ENCODE peak calls at places on chromosome 12, in seven cellular contexts. R, L, T, G, O, E and C are unnamed samples.

GRCh38 chr12:42770261-42770660 is 180.7 kb upstream of the PRICKLE1 start:
- DNase-seq in R (no peak), L (no peak), T (no peak), G (no peak), O (no peak), E (no peak), C (no peak)

GRCh38 chr12:74900232-74900631 is 309.4 kb downstream of the KCNC2 start:
- DNase-seq in R (no peak), L (no peak), T (no peak), G (no peak), O (no peak), E (no peak), C (no peak)

GRCh38 chr12:49021292-49021915 is 2.8 kb upstream of the PRKAG1 start:
- DNase-seq in R (no peak), L (no peak), T (no peak), G (no peak), O (no peak), E (no peak), C (no peak)

GRCh38 chr12:14111230-14111865 is 129.9 kb upstream of the GRIN2B start:
- DNase-seq in R (peak; percentile 0), L (no peak), T (no peak), G (no peak), O (peak; percentile 28), E (no peak), C (no peak)

GRCh38 chr12:131834798-131835615 is 6.8 kb downstream of the MMP17 start:
- DNase-seq in R (no peak), L (no peak), T (no peak), G (no peak), O (no peak), E (no peak), C (no peak)

GRCh38 chr12:118061876-118062791 is 1.2 kb upstream of the WSB2 start:
- DNase-seq in R (peak; percentile 16), L (peak; percentile 75), T (peak; percentile 61), G (peak; percentile 50), O (peak; percentile 52), E (peak; percentile 54), C (peak; percentile 59)

GRCh38 chr12:33876618-33877017 is 145.7 kb upstream of the ALG10 start:
- DNase-seq in R (no peak), L (no peak), T (no peak), G (no peak), O (no peak), E (no peak), C (no peak)

GRCh38 chr12:117140397-117141096 is 41.3 kb upstream of the TESC start:
- DNase-seq in R (no peak), L (no peak), T (no peak), G (no peak), O (peak; percentile 46), E (no peak), C (no peak)

GRCh38 chr12:57893460-57894353 is 47.2 kb upstream of the CTDSP2 start:
- DNase-seq in R (peak; percentile 60), L (peak; percentile 94), T (peak; percentile 89), G (peak; percentile 95), O (peak; percentile 72), E (peak; percentile 97), C (peak; percentile 88)

GRCh38 chr12:31585895-31586294 is 5.0 kb downstream of the DENND5B start:
- DNase-seq in R (no peak), L (no peak), T (no peak), G (no peak), O (no peak), E (no peak), C (no peak)

GRCh38 chr12:92134638-92135274 is 10.9 kb downstream of the BTG1 start:
- DNase-seq in R (no peak), L (peak; percentile 85), T (peak; percentile 75), G (peak; percentile 84), O (peak; percentile 61), E (peak; percentile 45), C (peak; percentile 70)

GRCh38 chr12:111607239-111607638 is 8.1 kb upstream of the ATXN2 start:
- DNase-seq in R (no peak), L (no peak), T (no peak), G (no peak), O (no peak), E (no peak), C (no peak)

GRCh38 chr12:38154096-38155019 is 162.2 kb upstream of the ALG10B start:
- DNase-seq in R (no peak), L (no peak), T (no peak), G (no peak), O (no peak), E (no peak), C (no peak)

GRCh38 chr12:106945261-106945851 is 10.4 kb upstream of the TMEM263 start:
- DNase-seq in R (no peak), L (no peak), T (no peak), G (no peak), O (no peak), E (no peak), C (no peak)

GRCh38 chr12:104387190-104387589 is 69.6 kb upstream of the CHST11 start:
- DNase-seq in R (no peak), L (no peak), T (no peak), G (peak; percentile 20), O (peak; percentile 32), E (peak; percentile 60), C (peak; percentile 53)

GRCh38 chr12:111454716-111455447 is 49.2 kb downstream of the SH2B3 start:
- DNase-seq in R (no peak), L (no peak), T (no peak), G (no peak), O (no peak), E (no peak), C (no peak)

GRCh38 chr12:131445184-131445974 is 265.5 kb upstream of the SFSWAP start:
- DNase-seq in R (no peak), L (no peak), T (no peak), G (no peak), O (no peak), E (no peak), C (no peak)

GRCh38 chr12:100940503-100940902 is 145.9 kb downstream of the ANO4 start:
- DNase-seq in R (no peak), L (no peak), T (no peak), G (no peak), O (no peak), E (no peak), C (no peak)

GRCh38 chr12:98227162-98227561 is 288.2 kb upstream of the TMPO start:
- DNase-seq in R (no peak), L (peak; percentile 42), T (no peak), G (no peak), O (peak; percentile 6), E (peak; percentile 28), C (peak; percentile 27)